ENCODE peak calls at places on chromosomes 2 and 18, in four cellular contexts. T is HFFc6, L is GM12892, K is nucleus accumbens. D is an unnamed sample.

GRCh38 chr2:202133556-202134245 is 60.6 kb downstream of the KIAA2012 start:
- DNase-seq in T (peak; percentile 73), L (no peak), K (no peak), D (no peak)

GRCh38 chr2:43399515-43400245 is 173.3 kb upstream of the ZFP36L2 start:
- DNase-seq in T (peak; percentile 62), L (no peak), K (no peak), D (no peak)

GRCh38 chr2:147913701-147914480 is 69.1 kb downstream of the ACVR2A start:
- DNase-seq in T (no peak), L (no peak), K (no peak), D (peak; percentile 40)

GRCh38 chr2:102664439-102665042 is 45.2 kb downstream of the SLC9A2 start:
- DNase-seq in T (peak; percentile 0), L (no peak), K (no peak), D (no peak)

GRCh38 chr18:2654105-2654827 is 1.3 kb upstream of the SMCHD1 start:
- DNase-seq in T (no peak), L (no peak), K (no peak), D (no peak)

GRCh38 chr2:20989404-20989803 is 54.5 kb downstream of the APOB start:
- DNase-seq in T (no peak), L (no peak), K (no peak), D (no peak)

GRCh38 chr18:50312296-50313030 is 25.0 kb upstream of the CXXC1 start:
- DNase-seq in T (no peak), L (no peak), K (no peak), D (no peak)

GRCh38 chr2:233022561-233022960 is 9.5 kb upstream of the NGEF start:
- DNase-seq in T (no peak), L (no peak), K (no peak), D (no peak)

GRCh38 chr2:122136071-122136470 is 380.6 kb downstream of the TSN start:
- DNase-seq in T (no peak), L (peak; percentile 23), K (no peak), D (no peak)

GRCh38 chr18:46333371-46334199 is 229.4 kb downstream of the HAUS1 start:
- DNase-seq in T (no peak), L (no peak), K (no peak), D (peak; percentile 39)

GRCh38 chr2:214587442-214587841 is 176.6 kb downstream of the VWC2L start:
- DNase-seq in T (no peak), L (no peak), K (no peak), D (no peak)

GRCh38 chr2:49165662-49166061 is 11.3 kb upstream of the FSHR start:
- DNase-seq in T (no peak), L (no peak), K (no peak), D (no peak)

GRCh38 chr2:29235411-29235810 is 120.2 kb downstream of the CLIP4 start:
- DNase-seq in T (no peak), L (no peak), K (no peak), D (no peak)

GRCh38 chr18:21444465-21445023 is 156.0 kb downstream of the ESCO1 start:
- DNase-seq in T (peak; percentile 48), L (peak; percentile 12), K (no peak), D (peak; percentile 67)

GRCh38 chr2:188628989-188629889 is 337.6 kb downstream of the GULP1 start:
- DNase-seq in T (peak; percentile 80), L (no peak), K (no peak), D (no peak)

GRCh38 chr18:22047485-22047884 is 121.9 kb upstream of the GATA6 start:
- DNase-seq in T (no peak), L (no peak), K (no peak), D (no peak)

GRCh38 chr2:99141110-99142108 is at the start of gene C2orf15:
- DNase-seq in T (peak; percentile 58), L (peak; percentile 71), K (peak; percentile 93), D (peak; percentile 95)

GRCh38 chr18:77114564-77115391 is 17.8 kb downstream of the MBP start:
- DNase-seq in T (peak; percentile 52), L (no peak), K (no peak), D (peak; percentile 65)

GRCh38 chr2:19764998-19765397 is 136.8 kb downstream of the TTC32 start:
- DNase-seq in T (no peak), L (no peak), K (no peak), D (no peak)

GRCh38 chr18:45221363-45221762 is 393.9 kb upstream of the SLC14A2 start:
- DNase-seq in T (peak; percentile 62), L (no peak), K (no peak), D (no peak)

GRCh38 chr2:81598437-81598836 is 1293.9 kb upstream of the LRRTM1 start:
- DNase-seq in T (no peak), L (no peak), K (no peak), D (no peak)

GRCh38 chr2:136363921-136364320 is 246.0 kb upstream of the CXCR4 start:
- DNase-seq in T (no peak), L (no peak), K (no peak), D (no peak)

GRCh38 chr2:217064234-217065103 is 204.6 kb upstream of the TNP1 start:
- DNase-seq in T (no peak), L (no peak), K (no peak), D (no peak)

GRCh38 chr2:238256594-238257104 is 16.8 kb upstream of the HES6 start:
- DNase-seq in T (peak; percentile 77), L (peak; percentile 71), K (no peak), D (no peak)

GRCh38 chr18:54162431-54162830 is 62.0 kb downstream of the MBD2 start:
- DNase-seq in T (peak; percentile 75), L (no peak), K (no peak), D (no peak)

GRCh38 chr2:9030190-9030589 is 26.7 kb upstream of the MBOAT2 start:
- DNase-seq in T (no peak), L (no peak), K (no peak), D (no peak)

GRCh38 chr2:98824256-98825042 is 93.5 kb upstream of the MGAT4A start:
- DNase-seq in T (no peak), L (no peak), K (no peak), D (no peak)

GRCh38 chr18:8980496-8981402 is 121.8 kb upstream of the NDUFV2 start:
- DNase-seq in T (no peak), L (no peak), K (no peak), D (no peak)

D was measured in globus pallidus.